ENCODE peak calls at places on chromosomes 2 and 18, in eight cellular contexts. Y is right lobe of liver, N is HCT116, B is body of pancreas, I is upper lobe of left lung, F is transverse colon, K is ovary, S is heart left ventricle. D is an unnamed sample. For H3K4me1, the result is how much of the 10 kb centered on the place peaks cover.

GRCh38 chr2:58875462-58875861 is 634.3 kb upstream of the FANCL start:
- DNase-seq in I (no peak), B (no peak), Y (no peak), F (no peak), S (no peak), N (no peak), K (no peak), D (no peak)

GRCh38 chr2:72929010-72929409 is 11.7 kb downstream of the EMX1 start:
- DNase-seq in S (no peak), I (no peak), B (no peak), K (no peak), N (no peak), Y (no peak), F (no peak), D (no peak)

GRCh38 chr18:57705861-57706590 is 84.4 kb upstream of the NARS1 start:
- DNase-seq in I (no peak), Y (no peak), N (no peak), K (no peak), F (no peak), B (no peak), S (no peak), D (no peak)

GRCh38 chr2:127679680-127680361 is 4.5 kb upstream of the LIMS2 start:
- DNase-seq in N (no peak), Y (no peak), I (peak), B (no peak), K (no peak), S (no peak), F (no peak), D (no peak)

GRCh38 chr2:143205106-143205764 is 76.0 kb downstream of the ARHGAP15 start:
- DNase-seq in I (no peak), Y (no peak), F (no peak), B (no peak), N (peak), K (no peak), S (no peak), D (no peak)

GRCh38 chr2:47270421-47270820 is 115.3 kb upstream of the STPG4 start:
- DNase-seq in Y (no peak), F (no peak), B (no peak), I (no peak), K (peak), N (no peak), S (no peak), D (no peak)

GRCh38 chr18:37567061-37567993 is 1.7 kb upstream of the CELF4 start:
- DNase-seq in F (no peak), Y (no peak), I (peak), S (no peak), N (no peak), B (no peak), K (no peak), D (no peak)

GRCh38 chr18:32760391-32760790 is 12.4 kb downstream of the KLHL14 start:
- DNase-seq in K (no peak), F (peak), I (no peak), S (no peak), B (no peak), N (no peak), Y (no peak), D (no peak)

GRCh38 chr2:35081001-35081628 is 1274.5 kb upstream of the CRIM1 start:
- DNase-seq in N (no peak), S (no peak), F (no peak), K (no peak), B (no peak), Y (no peak), I (no peak), D (no peak)

GRCh38 chr2:96927420-96928171 is 57.7 kb upstream of the SEMA4C start:
- DNase-seq in F (peak), N (no peak), S (peak), K (no peak), B (peak), I (peak), Y (no peak), D (no peak)

GRCh38 chr2:218015831-218016521 is 13.2 kb upstream of the TNS1 start:
- DNase-seq in I (no peak), B (no peak), S (peak), Y (no peak), F (no peak), N (no peak), K (no peak), D (no peak)

GRCh38 chr2:10054424-10054823 is 11.1 kb downstream of the KLF11 start:
- DNase-seq in Y (peak), S (peak), F (no peak), K (no peak), B (no peak), I (peak), N (no peak), D (no peak)

GRCh38 chr2:51880153-51880552 is 848.2 kb upstream of the NRXN1 start:
- DNase-seq in I (no peak), S (no peak), N (no peak), K (no peak), Y (no peak), F (no peak), B (no peak), D (no peak)

GRCh38 chr2:217979151-217979811 is 23.5 kb downstream of the TNS1 start:
- DNase-seq in I (no peak), B (no peak), K (peak), N (no peak), S (peak), Y (no peak), F (no peak), D (no peak)

GRCh38 chr2:162196611-162197010 is 44.6 kb upstream of the GCG start:
- DNase-seq in I (no peak), N (no peak), K (no peak), S (no peak), F (no peak), B (no peak), Y (no peak), D (no peak)

GRCh38 chr2:27007416-27008374 is 25.1 kb upstream of the TMEM214 start:
- DNase-seq in N (no peak), I (no peak), S (no peak), K (no peak), Y (no peak), F (no peak), B (no peak), D (no peak)

GRCh38 chr2:106065983-106066826 is 127.9 kb downstream of the UXS1 start:
- DNase-seq in S (no peak), F (no peak), K (no peak), B (no peak), I (no peak), Y (no peak), N (no peak), D (no peak)

GRCh38 chr18:56568986-56569385 is 69.4 kb downstream of the TXNL1 start:
- DNase-seq in F (no peak), B (no peak), Y (no peak), K (no peak), S (no peak), N (no peak), I (no peak), D (no peak)

GRCh38 chr2:215598376-215598975 is 162.6 kb upstream of the FN1 start:
- DNase-seq in S (no peak), Y (no peak), K (no peak), F (no peak), B (no peak), I (no peak), N (no peak), D (no peak)

GRCh38 chr2:157825885-157826284 is 50.2 kb downstream of the ACVR1 start:
- DNase-seq in I (no peak), N (no peak), S (no peak), K (no peak), Y (no peak), F (no peak), B (no peak), D (no peak)

GRCh38 chr2:218999881-219000568 is 6.8 kb upstream of the CRYBA2 start:
- DNase-seq in S (no peak), N (no peak), F (no peak), I (no peak), Y (no peak), K (no peak), B (peak), D (no peak)

GRCh38 chr18:31244737-31245432 is 73.1 kb upstream of the DSG1 start:
- DNase-seq in Y (no peak), N (no peak), F (no peak), K (no peak), B (no peak), S (no peak), I (no peak), D (no peak)
- H3K4me3 ChIP-seq in Y (no peak), N (peak), F (no peak), K (no peak), B (no peak), S (no peak), I (no peak), D (no peak)

DNA sequence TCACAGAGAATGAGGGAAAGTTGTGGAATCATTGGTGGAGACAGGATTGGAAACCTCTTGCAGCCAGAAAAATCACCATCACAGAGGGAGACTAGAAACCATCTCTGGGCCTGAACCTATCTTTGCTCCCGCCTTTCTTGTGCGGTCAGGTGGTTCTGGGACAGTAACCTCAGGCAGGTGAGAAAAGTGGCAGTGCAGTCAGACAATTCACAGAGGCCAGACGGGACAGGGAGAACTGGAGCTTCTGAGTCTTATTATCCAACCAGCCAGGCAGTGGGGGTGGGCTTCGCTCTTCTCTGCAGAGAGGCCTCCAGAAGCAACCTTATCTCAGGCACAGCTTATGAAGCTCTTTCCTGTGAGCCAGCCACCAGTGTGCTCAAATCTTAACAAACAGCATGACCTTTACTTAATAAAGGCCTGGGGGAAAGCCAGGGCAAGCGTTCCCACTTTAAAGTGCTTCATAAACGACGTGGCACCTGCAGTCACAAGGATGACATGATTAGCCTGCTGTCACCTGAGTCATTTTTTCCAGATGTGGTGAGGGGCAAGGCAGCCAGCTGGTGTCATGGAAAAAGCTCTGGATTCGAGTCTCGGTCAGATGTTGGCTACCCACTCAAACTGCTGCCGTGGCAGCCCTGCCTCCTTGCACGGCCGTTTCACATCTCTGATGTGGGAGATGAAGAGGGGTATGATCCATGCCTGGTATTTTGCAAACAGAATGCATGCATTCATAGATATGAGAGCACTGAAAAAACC is 109.7 kb downstream of the B3GNT2 start:
- DNase-seq in S (peak), F (no peak), Y (no peak), N (no peak), I (no peak), B (no peak), K (no peak), D (no peak)
- H3K4me1 ChIP-seq in S (half or more), F (under half), Y (under half), N (half or more), I (half or more), B (under half), K (under half), D (under half)

GRCh38 chr2:68365087-68365486 is at the start of gene PLEK:
- DNase-seq in F (peak), Y (peak), S (peak), I (no peak), B (peak), N (no peak), K (no peak), D (peak)
- TF ChIP-seq POLR2A in F (peak), Y (peak), S (no peak), I (no peak), B (peak), N (no peak), K (no peak), D (peak)

DNA sequence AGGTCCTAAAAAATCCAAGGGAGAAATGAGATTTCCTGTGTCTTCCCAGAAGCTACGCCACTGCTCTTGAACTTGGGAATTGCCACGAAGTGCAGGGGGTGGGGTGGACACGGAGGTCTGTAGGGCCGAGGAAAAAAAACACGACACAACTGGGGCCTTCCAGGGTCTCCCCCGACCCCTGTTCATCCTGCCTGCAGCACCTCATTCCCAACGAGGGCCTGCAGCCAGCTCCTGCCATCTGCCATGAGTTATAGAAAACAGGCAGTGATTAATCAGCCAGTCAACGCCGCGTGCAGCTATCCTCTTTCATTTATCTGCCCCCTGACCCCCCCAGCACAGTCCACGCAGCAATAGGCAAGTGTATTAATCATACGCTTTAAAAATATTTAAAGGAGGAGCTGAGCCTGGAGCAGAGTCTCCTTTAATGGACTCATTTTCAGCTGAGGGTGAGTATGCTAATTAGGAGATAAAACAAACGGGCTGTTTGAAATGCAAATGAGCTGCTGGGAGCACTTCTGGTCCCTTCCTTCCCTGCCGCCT is 209.9 kb downstream of the TFCP2L1 start:
- DNase-seq in Y (no peak), N (peak), F (peak), B (peak), K (peak), S (no peak), I (no peak), D (no peak)
- H3K4me3 ChIP-seq in Y (no peak), N (no peak), F (no peak), B (no peak), K (no peak), S (no peak), I (no peak), D (no peak)

DNA sequence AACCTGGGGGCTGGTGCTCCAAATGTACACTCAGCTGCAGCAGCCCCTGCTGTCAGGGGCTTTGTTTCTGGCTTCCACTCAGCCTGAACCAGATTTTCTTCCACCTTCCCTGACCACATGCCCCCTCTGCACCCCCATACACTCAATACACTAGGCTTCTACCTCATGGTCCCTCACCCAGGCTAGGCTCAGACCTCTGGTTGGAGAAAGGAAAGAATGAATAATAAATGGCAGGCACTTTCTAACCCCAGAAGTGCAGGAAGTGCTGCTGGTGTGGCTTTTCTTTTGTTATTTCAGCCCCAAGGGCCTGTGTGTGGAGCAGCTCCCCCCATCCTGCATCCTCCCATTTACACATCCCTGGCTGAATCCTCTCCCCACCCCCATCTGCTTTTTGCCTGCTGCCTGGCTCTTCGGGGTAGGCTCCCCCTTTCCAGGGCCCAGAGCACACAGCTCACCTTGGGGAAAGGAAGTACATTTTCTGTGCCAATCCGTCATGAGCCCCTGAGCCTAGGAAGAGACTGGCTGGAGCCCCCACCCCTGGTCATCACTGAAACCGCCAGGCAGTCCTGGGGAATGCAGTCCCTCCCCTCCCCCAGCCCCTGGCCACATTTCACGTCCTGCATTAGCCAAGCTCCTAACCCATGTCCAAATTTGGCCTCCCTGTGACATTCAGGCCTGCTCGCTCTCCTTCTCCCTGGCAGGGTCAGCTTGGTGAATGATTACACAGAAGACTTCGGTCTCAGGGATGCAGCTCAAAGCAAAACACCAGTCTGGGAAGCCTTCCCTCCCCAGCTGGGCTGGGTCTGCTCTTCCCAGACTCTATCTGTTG is 2.6 kb downstream of the DYSF start:
- DNase-seq in K (no peak), N (no peak), B (no peak), S (peak), F (no peak), I (no peak), Y (peak), D (no peak)
- H3K4me1 ChIP-seq in K (under half), N (under half), B (under half), S (half or more), F (under half), I (under half), Y (under half), D (under half)

D was measured in tibial nerve.